ENCODE peak calls at places on chromosomes 2 and 18, in nine cellular contexts. One of them, this sample, is unnamed.
A peak's percentile ranks its signal among the peaks of the same experiment; 100 is the strongest.

GRCh38 chr2:127108090-127108523 is 1.2 kb upstream of the BIN1 start:
- DNase-seq in stimulated activated naive CD8-positive, alpha-beta T cell treated with anti-CD3 and anti-CD28 coated beads, Interleukin-15, amount 100 ng/mL, for 72 hours: no peak
- DNase-seq in caudate nucleus: no peak
- DNase-seq in neuronal stem cell: no peak
- DNase-seq in body of pancreas: no peak
- DNase-seq in NCI-H1694: no peak
- DNase-seq in DMS153: no peak
- DNase-seq in frontal cortex: peak; percentile 6
- DNase-seq in amygdala: no peak
- DNase-seq in this sample: no peak

GRCh38 chr2:216632952-216633615 is at the start of gene IGFBP2:
- DNase-seq in caudate nucleus: no peak
- DNase-seq in DMS153: peak; percentile 54
- DNase-seq in stimulated activated naive CD8-positive, alpha-beta T cell treated with anti-CD3 and anti-CD28 coated beads, Interleukin-15, amount 100 ng/mL, for 72 hours: peak; percentile 18
- DNase-seq in body of pancreas: peak; percentile 58
- DNase-seq in NCI-H1694: peak; percentile 15
- DNase-seq in frontal cortex: no peak
- DNase-seq in neuronal stem cell: peak; percentile 85
- DNase-seq in amygdala: no peak
- DNase-seq in this sample: no peak

GRCh38 chr2:5453648-5454390 is 238.4 kb upstream of the SOX11 start:
- DNase-seq in amygdala: no peak
- DNase-seq in caudate nucleus: no peak
- DNase-seq in neuronal stem cell: no peak
- DNase-seq in NCI-H1694: no peak
- DNase-seq in body of pancreas: no peak
- DNase-seq in DMS153: no peak
- DNase-seq in stimulated activated naive CD8-positive, alpha-beta T cell treated with anti-CD3 and anti-CD28 coated beads, Interleukin-15, amount 100 ng/mL, for 72 hours: no peak
- DNase-seq in frontal cortex: no peak
- DNase-seq in this sample: no peak

GRCh38 chr18:41526046-41526445 is 429.0 kb upstream of the PIK3C3 start:
- DNase-seq in amygdala: no peak
- DNase-seq in neuronal stem cell: no peak
- DNase-seq in DMS153: no peak
- DNase-seq in caudate nucleus: no peak
- DNase-seq in stimulated activated naive CD8-positive, alpha-beta T cell treated with anti-CD3 and anti-CD28 coated beads, Interleukin-15, amount 100 ng/mL, for 72 hours: no peak
- DNase-seq in NCI-H1694: no peak
- DNase-seq in frontal cortex: no peak
- DNase-seq in body of pancreas: no peak
- DNase-seq in this sample: no peak

GRCh38 chr2:219701847-219702634 is 74.6 kb downstream of the SLC4A3 start:
- DNase-seq in caudate nucleus: no peak
- DNase-seq in frontal cortex: no peak
- DNase-seq in stimulated activated naive CD8-positive, alpha-beta T cell treated with anti-CD3 and anti-CD28 coated beads, Interleukin-15, amount 100 ng/mL, for 72 hours: no peak
- DNase-seq in neuronal stem cell: no peak
- DNase-seq in amygdala: no peak
- DNase-seq in DMS153: no peak
- DNase-seq in NCI-H1694: no peak
- DNase-seq in body of pancreas: no peak
- DNase-seq in this sample: no peak

GRCh38 chr2:71711470-71711857 is 258.1 kb downstream of the DYSF start:
- DNase-seq in frontal cortex: no peak
- DNase-seq in NCI-H1694: no peak
- DNase-seq in caudate nucleus: no peak
- DNase-seq in amygdala: no peak
- DNase-seq in body of pancreas: no peak
- DNase-seq in neuronal stem cell: no peak
- DNase-seq in DMS153: no peak
- DNase-seq in stimulated activated naive CD8-positive, alpha-beta T cell treated with anti-CD3 and anti-CD28 coated beads, Interleukin-15, amount 100 ng/mL, for 72 hours: no peak
- DNase-seq in this sample: no peak

GRCh38 chr2:26633993-26634392 is 7.2 kb downstream of the CIB4 start:
- DNase-seq in neuronal stem cell: no peak
- DNase-seq in frontal cortex: no peak
- DNase-seq in body of pancreas: no peak
- DNase-seq in stimulated activated naive CD8-positive, alpha-beta T cell treated with anti-CD3 and anti-CD28 coated beads, Interleukin-15, amount 100 ng/mL, for 72 hours: no peak
- DNase-seq in NCI-H1694: no peak
- DNase-seq in DMS153: no peak
- DNase-seq in caudate nucleus: no peak
- DNase-seq in amygdala: no peak
- DNase-seq in this sample: no peak

GRCh38 chr18:23864620-23865019 is 149.9 kb upstream of the TTC39C start:
- DNase-seq in stimulated activated naive CD8-positive, alpha-beta T cell treated with anti-CD3 and anti-CD28 coated beads, Interleukin-15, amount 100 ng/mL, for 72 hours: peak; percentile 37
- DNase-seq in NCI-H1694: no peak
- DNase-seq in neuronal stem cell: no peak
- DNase-seq in caudate nucleus: no peak
- DNase-seq in amygdala: no peak
- DNase-seq in frontal cortex: no peak
- DNase-seq in DMS153: no peak
- DNase-seq in body of pancreas: no peak
- DNase-seq in this sample: no peak

GRCh38 chr2:113894156-113894743 is 4.4 kb downstream of the ACTR3 start:
- DNase-seq in caudate nucleus: no peak
- DNase-seq in neuronal stem cell: no peak
- DNase-seq in body of pancreas: no peak
- DNase-seq in amygdala: no peak
- DNase-seq in NCI-H1694: no peak
- DNase-seq in frontal cortex: no peak
- DNase-seq in DMS153: no peak
- DNase-seq in stimulated activated naive CD8-positive, alpha-beta T cell treated with anti-CD3 and anti-CD28 coated beads, Interleukin-15, amount 100 ng/mL, for 72 hours: no peak
- DNase-seq in this sample: no peak

GRCh38 chr2:5482929-5483331 is 209.3 kb upstream of the SOX11 start:
- DNase-seq in stimulated activated naive CD8-positive, alpha-beta T cell treated with anti-CD3 and anti-CD28 coated beads, Interleukin-15, amount 100 ng/mL, for 72 hours: no peak
- DNase-seq in neuronal stem cell: no peak
- DNase-seq in NCI-H1694: no peak
- DNase-seq in amygdala: no peak
- DNase-seq in body of pancreas: no peak
- DNase-seq in caudate nucleus: no peak
- DNase-seq in frontal cortex: no peak
- DNase-seq in DMS153: no peak
- DNase-seq in this sample: no peak

GRCh38 chr2:137700681-137701080 is 263.6 kb upstream of the HNMT start:
- DNase-seq in body of pancreas: no peak
- DNase-seq in stimulated activated naive CD8-positive, alpha-beta T cell treated with anti-CD3 and anti-CD28 coated beads, Interleukin-15, amount 100 ng/mL, for 72 hours: no peak
- DNase-seq in amygdala: no peak
- DNase-seq in neuronal stem cell: no peak
- DNase-seq in DMS153: no peak
- DNase-seq in caudate nucleus: no peak
- DNase-seq in NCI-H1694: no peak
- DNase-seq in frontal cortex: no peak
- DNase-seq in this sample: no peak

GRCh38 chr2:239576784-239577183 is 176.0 kb upstream of the HDAC4 start:
- DNase-seq in stimulated activated naive CD8-positive, alpha-beta T cell treated with anti-CD3 and anti-CD28 coated beads, Interleukin-15, amount 100 ng/mL, for 72 hours: no peak
- DNase-seq in NCI-H1694: no peak
- DNase-seq in neuronal stem cell: no peak
- DNase-seq in DMS153: no peak
- DNase-seq in amygdala: no peak
- DNase-seq in frontal cortex: no peak
- DNase-seq in caudate nucleus: no peak
- DNase-seq in body of pancreas: no peak
- DNase-seq in this sample: no peak

GRCh38 chr2:241391892-241392665 is 36.0 kb downstream of the FARP2 start:
- DNase-seq in frontal cortex: no peak
- DNase-seq in amygdala: no peak
- DNase-seq in body of pancreas: peak; percentile 52
- DNase-seq in neuronal stem cell: peak; percentile 9
- DNase-seq in stimulated activated naive CD8-positive, alpha-beta T cell treated with anti-CD3 and anti-CD28 coated beads, Interleukin-15, amount 100 ng/mL, for 72 hours: no peak
- DNase-seq in caudate nucleus: no peak
- DNase-seq in NCI-H1694: no peak
- DNase-seq in DMS153: no peak
- DNase-seq in this sample: no peak

GRCh38 chr2:138293549-138293948 is 208.0 kb upstream of the SPOPL start:
- DNase-seq in neuronal stem cell: no peak
- DNase-seq in caudate nucleus: no peak
- DNase-seq in DMS153: no peak
- DNase-seq in NCI-H1694: no peak
- DNase-seq in amygdala: no peak
- DNase-seq in body of pancreas: no peak
- DNase-seq in stimulated activated naive CD8-positive, alpha-beta T cell treated with anti-CD3 and anti-CD28 coated beads, Interleukin-15, amount 100 ng/mL, for 72 hours: no peak
- DNase-seq in frontal cortex: no peak
- DNase-seq in this sample: no peak

This sample was measured in cerebellar nuclear complex.